ENCODE peak calls at places on chromosomes 4 and X, in four cellular contexts. One of them, this sample, is unnamed.

GRCh38 chr4:124111411-124111810 is 601.1 kb downstream of the ANKRD50 start:
- DNase-seq in neural crest cell: no peak
- DNase-seq in stimulated activated CD4-positive, alpha-beta T cell treated with anti-CD3 and anti-CD28 coated beads, Interleukin-4, amount 100 ng/mL, for 4 hours: no peak
- DNase-seq in ascending aorta: no peak
- DNase-seq in this sample: no peak

GRCh38 chr4:86720508-86721068 is 126.5 kb downstream of the PTPN13 start:
- DNase-seq in neural crest cell: no peak
- DNase-seq in stimulated activated CD4-positive, alpha-beta T cell treated with anti-CD3 and anti-CD28 coated beads, Interleukin-4, amount 100 ng/mL, for 4 hours: no peak
- DNase-seq in ascending aorta: no peak
- DNase-seq in this sample: no peak

GRCh38 chr4:121217385-121217784 is 53.3 kb upstream of the TNIP3 start:
- DNase-seq in stimulated activated CD4-positive, alpha-beta T cell treated with anti-CD3 and anti-CD28 coated beads, Interleukin-4, amount 100 ng/mL, for 4 hours: no peak
- DNase-seq in neural crest cell: no peak
- DNase-seq in ascending aorta: no peak
- DNase-seq in this sample: no peak

GRCh38 chr4:139440971-139441370 is 12.9 kb upstream of the RAB33B start:
- DNase-seq in stimulated activated CD4-positive, alpha-beta T cell treated with anti-CD3 and anti-CD28 coated beads, Interleukin-4, amount 100 ng/mL, for 4 hours: no peak
- DNase-seq in neural crest cell: no peak
- DNase-seq in ascending aorta: no peak
- DNase-seq in this sample: no peak

GRCh38 chr4:1563241-1563640 is 120.9 kb downstream of the FAM53A start:
- DNase-seq in ascending aorta: no peak
- DNase-seq in neural crest cell: no peak
- DNase-seq in stimulated activated CD4-positive, alpha-beta T cell treated with anti-CD3 and anti-CD28 coated beads, Interleukin-4, amount 100 ng/mL, for 4 hours: no peak
- DNase-seq in this sample: no peak

GRCh38 chrX:16868920-16869319 is 1.2 kb downstream of the RBBP7 start:
- DNase-seq in ascending aorta: no peak
- DNase-seq in stimulated activated CD4-positive, alpha-beta T cell treated with anti-CD3 and anti-CD28 coated beads, Interleukin-4, amount 100 ng/mL, for 4 hours: no peak
- DNase-seq in neural crest cell: no peak
- DNase-seq in this sample: no peak

GRCh38 chr4:48815483-48815882 is 15.4 kb upstream of the OCIAD1 start:
- DNase-seq in stimulated activated CD4-positive, alpha-beta T cell treated with anti-CD3 and anti-CD28 coated beads, Interleukin-4, amount 100 ng/mL, for 4 hours: no peak
- DNase-seq in ascending aorta: no peak
- DNase-seq in neural crest cell: no peak
- DNase-seq in this sample: no peak

GRCh38 chr4:56246230-56246610 is 141.1 kb downstream of the AASDH start:
- DNase-seq in neural crest cell: no peak
- DNase-seq in ascending aorta: no peak
- DNase-seq in stimulated activated CD4-positive, alpha-beta T cell treated with anti-CD3 and anti-CD28 coated beads, Interleukin-4, amount 100 ng/mL, for 4 hours: no peak
- DNase-seq in this sample: no peak

GRCh38 chr4:74202062-74202586 is 44.2 kb downstream of the MTHFD2L start:
- DNase-seq in ascending aorta: no peak
- DNase-seq in stimulated activated CD4-positive, alpha-beta T cell treated with anti-CD3 and anti-CD28 coated beads, Interleukin-4, amount 100 ng/mL, for 4 hours: no peak
- DNase-seq in neural crest cell: no peak
- DNase-seq in this sample: no peak

GRCh38 chrX:27815209-27815608 is 7.4 kb downstream of the MAGEB10 start:
- DNase-seq in neural crest cell: no peak
- DNase-seq in stimulated activated CD4-positive, alpha-beta T cell treated with anti-CD3 and anti-CD28 coated beads, Interleukin-4, amount 100 ng/mL, for 4 hours: no peak
- DNase-seq in ascending aorta: no peak
- DNase-seq in this sample: no peak

This sample was measured in activated B cell treated with CpG ODN at 0.5 μM for 24 hours.